ENCODE peak calls at places on chromosomes 2 and 18, in six cellular contexts. One of them, this sample, is unnamed.

GRCh38 chr2:219596954-219597551 is 604 bp upstream of the STK11IP start:
- DNase-seq in AG09309: no peak
- DNase-seq in transverse colon: no peak
- DNase-seq in prostate gland: no peak
- DNase-seq in MM.1S: no peak
- DNase-seq in CD8-positive, alpha-beta T cell: no peak
- DNase-seq in this sample: no peak

GRCh38 chr2:10428936-10429335 is 19.2 kb downstream of the ODC1 start:
- DNase-seq in prostate gland: no peak
- DNase-seq in CD8-positive, alpha-beta T cell: no peak
- DNase-seq in transverse colon: no peak
- DNase-seq in AG09309: no peak
- DNase-seq in MM.1S: no peak
- DNase-seq in this sample: no peak

GRCh38 chr2:150591901-150592300 is 104.4 kb upstream of the RND3 start:
- DNase-seq in prostate gland: no peak
- DNase-seq in AG09309: no peak
- DNase-seq in CD8-positive, alpha-beta T cell: no peak
- DNase-seq in MM.1S: no peak
- DNase-seq in transverse colon: no peak
- DNase-seq in this sample: no peak

GRCh38 chr2:177682768-177683472 is 290.3 kb downstream of the AGPS start:
- DNase-seq in MM.1S: no peak
- DNase-seq in transverse colon: no peak
- DNase-seq in prostate gland: no peak
- DNase-seq in CD8-positive, alpha-beta T cell: no peak
- DNase-seq in AG09309: no peak
- DNase-seq in this sample: no peak

GRCh38 chr18:48542513-48543181 is 3.8 kb downstream of the CTIF start:
- DNase-seq in transverse colon: no peak
- DNase-seq in CD8-positive, alpha-beta T cell: no peak
- DNase-seq in prostate gland: no peak
- DNase-seq in AG09309: no peak
- DNase-seq in MM.1S: no peak
- DNase-seq in this sample: no peak

GRCh38 chr2:18066894-18067293 is 188.4 kb downstream of the KCNS3 start:
- DNase-seq in AG09309: no peak
- DNase-seq in MM.1S: no peak
- DNase-seq in prostate gland: no peak
- DNase-seq in CD8-positive, alpha-beta T cell: no peak
- DNase-seq in transverse colon: no peak
- DNase-seq in this sample: no peak

GRCh38 chr2:3186766-3187165 is 190.9 kb downstream of the EIPR1 start:
- DNase-seq in AG09309: no peak
- DNase-seq in CD8-positive, alpha-beta T cell: no peak
- DNase-seq in transverse colon: no peak
- DNase-seq in prostate gland: no peak
- DNase-seq in MM.1S: no peak
- DNase-seq in this sample: no peak

GRCh38 chr2:38097611-38098350 is 21.8 kb upstream of the CYP1B1 start:
- DNase-seq in prostate gland: no peak
- DNase-seq in transverse colon: no peak
- DNase-seq in AG09309: no peak
- DNase-seq in MM.1S: no peak
- DNase-seq in CD8-positive, alpha-beta T cell: no peak
- DNase-seq in this sample: no peak

GRCh38 chr2:46010925-46011490 is 286.2 kb upstream of the EPAS1 start:
- DNase-seq in AG09309: no peak
- DNase-seq in CD8-positive, alpha-beta T cell: no peak
- DNase-seq in MM.1S: peak; percentile 68
- DNase-seq in prostate gland: no peak
- DNase-seq in transverse colon: no peak
- DNase-seq in this sample: peak; percentile 27

GRCh38 chr2:74290466-74291216 is 52.6 kb downstream of the SLC4A5 start:
- DNase-seq in MM.1S: peak; percentile 62
- DNase-seq in CD8-positive, alpha-beta T cell: peak; percentile 48
- DNase-seq in prostate gland: no peak
- DNase-seq in transverse colon: peak; percentile 37
- DNase-seq in AG09309: no peak
- DNase-seq in this sample: no peak

GRCh38 chr2:181307203-181307991 is 149.8 kb upstream of the ITGA4 start:
- DNase-seq in prostate gland: no peak
- DNase-seq in CD8-positive, alpha-beta T cell: peak; percentile 20
- DNase-seq in transverse colon: no peak
- DNase-seq in AG09309: no peak
- DNase-seq in MM.1S: peak; percentile 47
- DNase-seq in this sample: no peak

GRCh38 chr18:55401275-55401620 is 186.7 kb downstream of the TCF4 start:
- DNase-seq in transverse colon: no peak
- DNase-seq in CD8-positive, alpha-beta T cell: no peak
- DNase-seq in AG09309: no peak
- DNase-seq in MM.1S: no peak
- DNase-seq in prostate gland: no peak
- DNase-seq in this sample: no peak

GRCh38 chr2:181189932-181190331 is 209.5 kb downstream of the UBE2E3 start:
- DNase-seq in prostate gland: no peak
- DNase-seq in CD8-positive, alpha-beta T cell: no peak
- DNase-seq in AG09309: no peak
- DNase-seq in transverse colon: no peak
- DNase-seq in MM.1S: no peak
- DNase-seq in this sample: no peak

GRCh38 chr2:23430263-23430662 is 45.3 kb downstream of the KLHL29 start:
- DNase-seq in AG09309: no peak
- DNase-seq in MM.1S: no peak
- DNase-seq in transverse colon: no peak
- DNase-seq in prostate gland: no peak
- DNase-seq in CD8-positive, alpha-beta T cell: no peak
- DNase-seq in this sample: peak; percentile 92

GRCh38 chr2:2743164-2743571 is 412.1 kb upstream of the MYT1L start:
- DNase-seq in transverse colon: no peak
- DNase-seq in CD8-positive, alpha-beta T cell: no peak
- DNase-seq in AG09309: no peak
- DNase-seq in MM.1S: no peak
- DNase-seq in prostate gland: no peak
- DNase-seq in this sample: no peak

GRCh38 chr2:144645055-144645778 is 125.3 kb upstream of the ZEB2 start:
- DNase-seq in CD8-positive, alpha-beta T cell: no peak
- DNase-seq in prostate gland: no peak
- DNase-seq in MM.1S: no peak
- DNase-seq in transverse colon: no peak
- DNase-seq in AG09309: no peak
- DNase-seq in this sample: no peak

GRCh38 chr2:101533611-101534601 is 59.0 kb upstream of the RFX8 start:
- DNase-seq in MM.1S: no peak
- DNase-seq in transverse colon: no peak
- DNase-seq in prostate gland: no peak
- DNase-seq in CD8-positive, alpha-beta T cell: no peak
- DNase-seq in AG09309: no peak
- DNase-seq in this sample: no peak

GRCh38 chr2:26314243-26314642 is 31.7 kb upstream of the SELENOI start:
- DNase-seq in CD8-positive, alpha-beta T cell: no peak
- DNase-seq in prostate gland: no peak
- DNase-seq in transverse colon: no peak
- DNase-seq in AG09309: no peak
- DNase-seq in MM.1S: no peak
- DNase-seq in this sample: no peak

GRCh38 chr2:128494307-128494639 is 175.6 kb upstream of the HS6ST1 start:
- DNase-seq in transverse colon: no peak
- DNase-seq in MM.1S: no peak
- DNase-seq in prostate gland: no peak
- DNase-seq in CD8-positive, alpha-beta T cell: no peak
- DNase-seq in AG09309: no peak
- DNase-seq in this sample: no peak

GRCh38 chr18:79476918-79477685 is 81.4 kb downstream of the NFATC1 start:
- DNase-seq in prostate gland: no peak
- DNase-seq in MM.1S: no peak
- DNase-seq in CD8-positive, alpha-beta T cell: no peak
- DNase-seq in AG09309: no peak
- DNase-seq in transverse colon: no peak
- DNase-seq in this sample: no peak

GRCh38 chr2:119283873-119284331 is 60.3 kb downstream of the STEAP3 start:
- DNase-seq in transverse colon: peak; percentile 24
- DNase-seq in AG09309: peak; percentile 65
- DNase-seq in prostate gland: peak; percentile 95
- DNase-seq in CD8-positive, alpha-beta T cell: no peak
- DNase-seq in MM.1S: no peak
- DNase-seq in this sample: peak; percentile 58

GRCh38 chr2:230902180-230902899 is 22.7 kb downstream of the GPR55 start:
- DNase-seq in AG09309: peak; percentile 11
- DNase-seq in transverse colon: peak; percentile 50
- DNase-seq in MM.1S: peak; percentile 69
- DNase-seq in prostate gland: no peak
- DNase-seq in CD8-positive, alpha-beta T cell: peak; percentile 58
- DNase-seq in this sample: no peak
- TF ChIP-seq CTCF in AG09309: peak; percentile 86
- TF ChIP-seq CTCF in transverse colon: peak; percentile 56
- TF ChIP-seq CTCF in MM.1S: peak; percentile 84
- TF ChIP-seq CTCF in prostate gland: no peak
- TF ChIP-seq CTCF in CD8-positive, alpha-beta T cell: peak; percentile 84
- TF ChIP-seq CTCF in this sample: peak; percentile 91

DNA sequence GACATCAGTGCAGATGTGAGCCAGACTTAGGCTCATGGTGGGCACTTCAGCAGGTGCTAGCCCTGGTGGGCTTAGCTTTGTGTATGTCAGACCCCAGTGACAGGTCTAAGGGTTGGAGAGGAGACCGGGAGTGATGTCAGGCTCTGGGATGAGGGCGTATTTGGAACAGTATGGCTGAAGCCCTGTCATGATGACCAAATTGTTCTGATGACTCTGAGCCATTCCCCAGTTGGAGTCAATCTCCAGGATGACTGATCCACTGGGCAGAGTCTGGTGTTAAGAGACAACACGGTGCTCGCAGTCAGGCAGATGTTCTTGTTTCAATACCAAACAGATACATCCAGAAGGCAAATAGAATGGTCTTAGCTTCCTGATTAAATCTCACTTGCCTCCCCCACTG is 241.5 kb downstream of the SOX11 start:
- DNase-seq in AG09309: no peak
- DNase-seq in MM.1S: no peak
- DNase-seq in CD8-positive, alpha-beta T cell: no peak
- DNase-seq in transverse colon: no peak
- DNase-seq in prostate gland: no peak
- DNase-seq in this sample: no peak
- H3K4me3 ChIP-seq in AG09309: no peak overlapping the region
- H3K4me3 ChIP-seq in MM.1S: no peak overlapping the region
- H3K4me3 ChIP-seq in CD8-positive, alpha-beta T cell: no peak overlapping the region
- H3K4me3 ChIP-seq in transverse colon: no peak overlapping the region
- H3K4me3 ChIP-seq in prostate gland: no peak overlapping the region
- H3K4me3 ChIP-seq in this sample: peak overlapping the region; percentile 96

DNA sequence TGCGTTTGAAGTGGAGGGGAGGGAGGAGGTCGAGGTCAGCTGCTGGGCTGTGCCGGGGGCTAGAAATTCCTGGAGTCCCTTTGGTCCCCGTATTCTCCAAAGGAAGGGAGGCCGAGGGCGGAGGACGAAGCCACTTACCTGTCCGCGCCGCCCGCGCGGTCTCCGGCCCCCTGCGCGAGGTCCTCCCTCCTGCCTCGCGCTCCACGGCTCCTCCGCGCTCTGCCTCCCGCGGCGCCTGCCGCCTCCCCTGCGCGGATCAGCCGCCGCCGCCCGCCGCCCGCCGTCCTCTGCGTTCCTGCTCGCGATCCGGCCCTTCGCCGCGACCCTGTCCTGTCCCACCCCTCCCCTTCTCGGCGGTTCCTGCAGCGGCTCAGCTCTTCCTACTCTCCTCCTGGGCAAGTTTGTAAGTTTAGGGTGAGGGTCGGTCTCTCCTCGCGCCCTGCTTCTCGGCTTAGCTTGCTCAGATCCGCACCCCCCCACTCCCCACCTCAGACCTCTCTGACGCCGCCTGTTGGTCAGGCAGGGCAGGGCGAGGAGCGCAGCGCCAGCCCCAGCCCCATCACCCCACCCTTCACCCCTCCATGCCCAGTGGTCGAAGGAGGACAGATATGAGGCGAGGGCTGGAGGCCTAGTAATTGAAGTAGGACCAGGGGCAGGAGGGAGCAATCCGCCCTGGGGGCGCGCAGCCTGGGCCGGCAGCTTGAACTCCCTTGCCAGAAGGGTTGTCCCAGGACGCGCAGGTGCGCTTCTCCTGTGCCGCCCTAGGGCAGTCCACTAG is 9.7 kb upstream of the SKOR2 start:
- DNase-seq in CD8-positive, alpha-beta T cell: no peak
- DNase-seq in MM.1S: no peak
- DNase-seq in AG09309: no peak
- DNase-seq in transverse colon: no peak
- DNase-seq in prostate gland: no peak
- DNase-seq in this sample: no peak
- TF ChIP-seq CTCF in CD8-positive, alpha-beta T cell: no peak
- TF ChIP-seq CTCF in MM.1S: no peak
- TF ChIP-seq CTCF in AG09309: peak; percentile 12
- TF ChIP-seq CTCF in transverse colon: no peak
- TF ChIP-seq CTCF in prostate gland: no peak
- TF ChIP-seq CTCF in this sample: peak; percentile 10

GRCh38 chr2:206296128-206296527 is 21.7 kb downstream of the ZDBF2 start:
- DNase-seq in MM.1S: no peak
- DNase-seq in AG09309: no peak
- DNase-seq in prostate gland: no peak
- DNase-seq in CD8-positive, alpha-beta T cell: no peak
- DNase-seq in transverse colon: no peak
- DNase-seq in this sample: no peak
- H3K4me3 ChIP-seq in MM.1S: no peak overlapping the region
- H3K4me3 ChIP-seq in AG09309: no peak overlapping the region
- H3K4me3 ChIP-seq in prostate gland: no peak overlapping the region
- H3K4me3 ChIP-seq in CD8-positive, alpha-beta T cell: no peak overlapping the region
- H3K4me3 ChIP-seq in transverse colon: no peak overlapping the region
- H3K4me3 ChIP-seq in this sample: no peak overlapping the region

GRCh38 chr2:232321156-232321816 is 57.3 kb upstream of the ALPP start:
- DNase-seq in prostate gland: no peak
- DNase-seq in transverse colon: peak; percentile 6
- DNase-seq in AG09309: no peak
- DNase-seq in CD8-positive, alpha-beta T cell: peak; percentile 52
- DNase-seq in MM.1S: no peak
- DNase-seq in this sample: no peak
- TF ChIP-seq CTCF in prostate gland: no peak
- TF ChIP-seq CTCF in transverse colon: no peak
- TF ChIP-seq CTCF in AG09309: no peak
- TF ChIP-seq CTCF in CD8-positive, alpha-beta T cell: no peak
- TF ChIP-seq CTCF in MM.1S: no peak
- TF ChIP-seq CTCF in this sample: peak; percentile 12

GRCh38 chr18:58224425-58224750 is 180.4 kb downstream of the NEDD4L start:
- DNase-seq in CD8-positive, alpha-beta T cell: no peak
- DNase-seq in prostate gland: no peak
- DNase-seq in transverse colon: no peak
- DNase-seq in AG09309: no peak
- DNase-seq in MM.1S: no peak
- DNase-seq in this sample: no peak
- H3K4me3 ChIP-seq in CD8-positive, alpha-beta T cell: no peak overlapping the region
- H3K4me3 ChIP-seq in prostate gland: no peak overlapping the region
- H3K4me3 ChIP-seq in transverse colon: no peak overlapping the region
- H3K4me3 ChIP-seq in AG09309: no peak overlapping the region
- H3K4me3 ChIP-seq in MM.1S: no peak overlapping the region
- H3K4me3 ChIP-seq in this sample: no peak overlapping the region